ENCODE peak calls at places on chromosome 20, in six cellular contexts. A, G, O, N, B and J are unnamed samples. For H4K20me1, the result is how much of the 10 kb centered on the place peaks cover.

GRCh38 chr20:2108987-2109386 is 7.4 kb downstream of the STK35 start:
- DNase-seq in A (peak), G (no peak), O (peak), N (no peak), B (peak), J (peak)

GRCh38 chr20:44748005-44748370 is 2.3 kb downstream of the KCNK15 start:
- DNase-seq in A (peak), G (no peak), O (no peak), N (no peak), B (peak), J (peak)

GRCh38 chr20:53175135-53175780 is 203.1 kb downstream of the TSHZ2 start:
- DNase-seq in A (no peak), G (no peak), O (no peak), N (no peak), B (no peak), J (no peak)

GRCh38 chr20:41618807-41619294 is 674 bp upstream of the CHD6 start:
- DNase-seq in A (peak), G (no peak), O (peak), N (no peak), B (no peak), J (no peak)

GRCh38 chr20:9483131-9483530 is 31.3 kb upstream of the LAMP5 start:
- DNase-seq in A (no peak), G (no peak), O (no peak), N (no peak), B (no peak), J (no peak)

GRCh38 chr20:51338692-51339440 is 203.7 kb downstream of the NFATC2 start:
- DNase-seq in A (peak), G (no peak), O (peak), N (no peak), B (peak), J (no peak)

GRCh38 chr20:52959125-52959524 is 13.0 kb upstream of the TSHZ2 start:
- DNase-seq in A (no peak), G (no peak), O (peak), N (peak), B (no peak), J (no peak)

GRCh38 chr20:37922016-37922415 is 19.1 kb downstream of the VSTM2L start:
- DNase-seq in A (no peak), G (no peak), O (no peak), N (no peak), B (no peak), J (no peak)

GRCh38 chr20:23125625-23126191 is 39.6 kb upstream of the CD93 start:
- DNase-seq in A (peak), G (peak), O (peak), N (no peak), B (no peak), J (no peak)

GRCh38 chr20:33655164-33655563 is 7.0 kb upstream of the C20orf144 start:
- DNase-seq in A (no peak), G (no peak), O (no peak), N (no peak), B (no peak), J (no peak)

GRCh38 chr20:59813948-59814834 is 119.2 kb downstream of the SYCP2 start:
- DNase-seq in A (no peak), G (no peak), O (no peak), N (no peak), B (no peak), J (no peak)

GRCh38 chr20:561437-562231 is 18.0 kb upstream of the CSNK2A1 start:
- DNase-seq in A (peak), G (peak), O (peak), N (peak), B (peak), J (peak)

GRCh38 chr20:25173886-25174308 is 21.6 kb upstream of the ENTPD6 start:
- DNase-seq in A (no peak), G (no peak), O (no peak), N (no peak), B (peak), J (no peak)

GRCh38 chr20:20228351-20228750 is 139.6 kb upstream of the INSM1 start:
- DNase-seq in A (no peak), G (no peak), O (no peak), N (no peak), B (peak), J (no peak)

GRCh38 chr20:8562356-8562755 is 430.3 kb downstream of the PLCB1 start:
- DNase-seq in A (no peak), G (no peak), O (no peak), N (no peak), B (no peak), J (no peak)

GRCh38 chr20:20393207-20393606 is 25.3 kb downstream of the INSM1 start:
- DNase-seq in A (peak), G (no peak), O (peak), N (no peak), B (no peak), J (no peak)

GRCh38 chr20:19785886-19786285 is 27.8 kb downstream of the RIN2 start:
- DNase-seq in A (no peak), G (no peak), O (peak), N (no peak), B (no peak), J (no peak)

GRCh38 chr20:9458075-9458818 is 56.1 kb upstream of the LAMP5 start:
- DNase-seq in A (peak), G (no peak), O (no peak), N (peak), B (peak), J (peak)

GRCh38 chr20:50913976-50914375 is 17.3 kb downstream of the ADNP start:
- DNase-seq in A (peak), G (no peak), O (peak), N (no peak), B (peak), J (no peak)

GRCh38 chr20:51889466-51889865 is 87.1 kb upstream of the SALL4 start:
- DNase-seq in A (no peak), G (no peak), O (no peak), N (peak), B (no peak), J (no peak)

DNA sequence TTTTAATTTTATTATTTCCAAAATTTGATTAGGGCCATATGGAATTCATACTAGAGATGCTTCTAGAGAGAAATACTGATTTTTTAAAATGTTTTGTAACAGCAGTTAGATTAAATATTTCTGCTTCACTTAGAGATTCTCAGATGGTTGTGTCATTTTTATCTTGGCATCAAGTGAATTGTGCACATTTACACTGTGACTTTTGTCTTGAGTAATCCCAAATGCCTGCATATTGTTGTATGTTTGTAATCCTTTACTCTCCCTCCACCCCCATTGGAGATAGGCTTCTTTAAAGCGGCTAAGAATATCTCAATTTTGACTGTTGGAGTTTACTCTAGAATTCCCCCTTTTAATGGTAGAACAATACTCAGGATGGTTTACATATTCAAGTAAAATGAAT is 19.0 kb downstream of the STX16 start:
- DNase-seq in A (peak), G (no peak), O (no peak), N (no peak), B (no peak), J (no peak)
- H4K20me1 ChIP-seq in A (under half), G (under half), O (under half), N (half or more), B (under half), J (under half)

GRCh38 chr20:4509825-4510522 is 211.7 kb upstream of the PRND start:
- DNase-seq in A (peak), G (no peak), O (peak), N (no peak), B (peak), J (no peak)

GRCh38 chr20:4504814-4505213 is 216.9 kb upstream of the PRND start:
- DNase-seq in A (no peak), G (no peak), O (no peak), N (no peak), B (no peak), J (no peak)

GRCh38 chr20:4511776-4512175 is 209.9 kb upstream of the PRND start:
- DNase-seq in A (peak), G (no peak), O (no peak), N (no peak), B (no peak), J (no peak)

GRCh38 chr20:4508773-4509172 is 212.9 kb upstream of the PRND start:
- DNase-seq in A (no peak), G (no peak), O (peak), N (no peak), B (no peak), J (no peak)

GRCh38 chr20:4507288-4507719 is 214.4 kb upstream of the PRND start:
- DNase-seq in A (peak), G (no peak), O (peak), N (no peak), B (peak), J (no peak)
- H2AFZ ChIP-seq in A (no peak), G (no peak), O (no peak), N (no peak), B (peak), J (no peak)

DNA sequence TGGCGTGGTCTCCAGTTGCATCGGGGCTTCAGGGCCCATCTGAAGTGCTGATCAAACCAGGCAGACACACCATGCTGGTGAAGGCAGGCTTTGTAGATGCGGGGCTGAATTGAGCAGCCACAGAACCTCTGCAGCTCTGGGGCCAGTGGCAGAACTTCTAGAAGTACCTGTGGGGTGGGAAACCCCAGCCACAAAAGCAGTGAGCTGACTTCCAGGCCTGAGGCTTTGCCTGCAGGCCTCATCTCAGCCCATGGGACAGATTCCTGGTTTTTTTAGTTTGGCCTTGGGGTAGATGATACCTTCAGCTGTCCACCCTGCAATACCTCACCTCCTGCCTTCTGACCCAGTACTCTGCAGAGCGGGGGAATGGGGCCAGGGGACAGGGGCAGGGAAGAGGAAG is 14.1 kb downstream of the C20orf173 start:
- DNase-seq in A (no peak), G (no peak), O (no peak), N (no peak), B (no peak), J (no peak)
- H4K20me1 ChIP-seq in A (under half), G (under half), O (under half), N (under half), B (under half), J (under half)

GRCh38 chr20:57877995-57878394 is 168.2 kb upstream of the PMEPA1 start:
- DNase-seq in A (no peak), G (peak), O (no peak), N (no peak), B (no peak), J (no peak)

GRCh38 chr20:57878803-57879424 is 169.1 kb upstream of the PMEPA1 start:
- DNase-seq in A (no peak), G (no peak), O (no peak), N (no peak), B (no peak), J (no peak)

GRCh38 chr20:57881466-57882405 is 171.9 kb upstream of the PMEPA1 start:
- DNase-seq in A (peak), G (no peak), O (no peak), N (no peak), B (no peak), J (no peak)

GRCh38 chr20:57880155-57880648 is 170.4 kb upstream of the PMEPA1 start:
- DNase-seq in A (peak), G (no peak), O (peak), N (no peak), B (no peak), J (no peak)

GRCh38 chr20:57879437-57880115 is 169.8 kb upstream of the PMEPA1 start:
- DNase-seq in A (no peak), G (no peak), O (no peak), N (no peak), B (no peak), J (no peak)
- H2AFZ ChIP-seq in A (peak), G (no peak), O (no peak), N (no peak), B (no peak), J (no peak)

DNA sequence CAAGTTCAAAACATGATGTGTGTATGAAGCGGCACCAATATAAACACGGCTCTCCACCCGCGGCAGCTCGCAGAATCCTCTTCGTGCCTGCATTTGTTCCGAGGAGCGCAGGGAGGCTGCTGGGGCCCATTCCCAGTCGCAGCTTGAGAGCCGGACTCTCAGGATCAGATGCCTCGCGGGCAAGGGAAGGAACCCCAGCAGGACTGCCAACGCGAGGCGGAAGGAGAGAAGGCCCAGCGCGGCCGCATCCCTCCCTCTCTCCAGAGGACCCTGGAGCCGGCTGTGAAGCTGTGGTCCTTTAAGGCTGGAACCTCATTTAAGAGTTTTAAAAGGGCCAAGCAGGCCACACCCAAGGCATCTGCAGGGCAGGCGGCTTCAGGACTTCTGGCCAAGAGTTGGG is 44.2 kb upstream of the ZBP1 start:
- DNase-seq in A (no peak), G (no peak), O (no peak), N (no peak), B (no peak), J (no peak)
- H4K20me1 ChIP-seq in A (under half), G (under half), O (under half), N (under half), B (under half), J (under half)

GRCh38 chr20:49187330-49188100 is 619 bp downstream of the STAU1 start:
- DNase-seq in A (peak), G (no peak), O (peak), N (peak), B (no peak), J (no peak)

GRCh38 chr20:49184691-49185070 is 3.5 kb downstream of the STAU1 start:
- DNase-seq in A (no peak), G (no peak), O (no peak), N (no peak), B (no peak), J (no peak)

GRCh38 chr20:49188101-49188784 is at the start of gene STAU1:
- DNase-seq in A (peak), G (peak), O (peak), N (peak), B (peak), J (peak)

GRCh38 chr20:49185071-49185757 is 2.9 kb downstream of the STAU1 start:
- DNase-seq in A (no peak), G (no peak), O (no peak), N (no peak), B (no peak), J (no peak)

DNA sequence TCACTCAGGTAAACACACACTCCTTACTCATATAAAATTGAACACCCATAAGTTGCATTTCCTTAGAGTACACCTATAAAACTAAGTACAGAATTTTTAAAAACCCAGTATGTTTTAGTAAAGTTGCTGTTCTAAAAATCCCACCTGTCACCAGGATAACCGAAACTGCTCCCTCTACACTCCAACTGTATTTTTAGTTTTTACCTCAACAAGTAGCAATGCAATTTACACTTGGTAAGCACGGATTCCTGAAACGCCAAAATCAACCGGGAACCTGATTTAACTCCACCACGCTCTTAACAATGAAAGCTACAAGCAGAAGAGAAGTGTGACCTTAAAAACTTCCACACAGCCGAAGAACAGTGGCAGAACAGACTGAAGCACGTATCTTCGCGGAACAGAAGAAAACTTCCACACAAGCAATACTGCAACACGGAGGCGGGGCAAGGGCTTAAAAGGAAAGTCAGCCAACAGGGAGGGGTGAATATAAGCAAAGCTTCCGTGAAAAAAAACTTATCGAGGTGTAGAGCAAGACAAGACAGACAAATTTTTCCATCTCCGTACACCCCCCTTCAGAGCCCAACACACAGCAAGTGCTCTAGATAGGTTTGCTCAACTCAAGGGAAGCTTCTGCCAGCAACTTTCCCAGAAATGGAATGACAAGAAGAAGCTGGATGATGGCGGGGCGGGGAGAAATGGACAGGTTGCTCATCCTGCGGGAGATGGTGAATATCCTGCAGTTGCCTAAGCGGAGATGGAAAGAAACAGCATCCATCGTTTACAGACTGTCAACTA is 1.4 kb downstream of the STAU1 start:
- DNase-seq in A (peak), G (peak), O (peak), N (peak), B (peak), J (no peak)
- H2AFZ ChIP-seq in A (peak), G (peak), O (peak), N (no peak), B (peak), J (no peak)

GRCh38 chr20:63769891-63770474 is 30.4 kb downstream of the SLC2A4RG start:
- DNase-seq in A (no peak), G (no peak), O (no peak), N (no peak), B (no peak), J (no peak)

GRCh38 chr20:63773571-63774347 is 34.2 kb downstream of the SLC2A4RG start:
- DNase-seq in A (no peak), G (no peak), O (no peak), N (no peak), B (no peak), J (no peak)

GRCh38 chr20:63768591-63769515 is 29.3 kb downstream of the SLC2A4RG start:
- DNase-seq in A (no peak), G (no peak), O (no peak), N (no peak), B (no peak), J (no peak)

GRCh38 chr20:63772781-63773520 is 33.4 kb downstream of the SLC2A4RG start:
- DNase-seq in A (peak), G (no peak), O (no peak), N (no peak), B (peak), J (no peak)

GRCh38 chr20:63771046-63771707 is 31.6 kb downstream of the SLC2A4RG start:
- DNase-seq in A (no peak), G (no peak), O (no peak), N (no peak), B (no peak), J (no peak)
- H4K20me1 ChIP-seq in A (under half), G (under half), O (under half), N (under half), B (under half), J (under half)